ENCODE peak calls at places on chromosomes 1 and 21, in nine cellular contexts. One of them, this sample, is unnamed.

GRCh38 chr1:7495894-7496293 is 275.2 kb upstream of the VAMP3 start:
- DNase-seq in BJ: no peak
- DNase-seq in fibroblast of mammary gland: no peak
- DNase-seq in uterus: no peak
- DNase-seq in stomach: no peak
- DNase-seq in thoracic aorta: no peak
- DNase-seq in AG09309: no peak
- DNase-seq in adipocyte: no peak
- DNase-seq in GM12865: no peak
- DNase-seq in this sample: no peak

GRCh38 chr1:54456921-54457529 is 50.8 kb upstream of the SSBP3 start:
- DNase-seq in BJ: no peak
- DNase-seq in fibroblast of mammary gland: no peak
- DNase-seq in uterus: no peak
- DNase-seq in stomach: no peak
- DNase-seq in thoracic aorta: no peak
- DNase-seq in AG09309: no peak
- DNase-seq in adipocyte: no peak
- DNase-seq in GM12865: no peak
- DNase-seq in this sample: no peak

GRCh38 chr1:215219372-215219771 is 136.8 kb downstream of the KCNK2 start:
- DNase-seq in BJ: no peak
- DNase-seq in fibroblast of mammary gland: peak; percentile 43
- DNase-seq in uterus: no peak
- DNase-seq in stomach: no peak
- DNase-seq in thoracic aorta: no peak
- DNase-seq in AG09309: no peak
- DNase-seq in adipocyte: no peak
- DNase-seq in GM12865: no peak
- DNase-seq in this sample: no peak

GRCh38 chr1:18494304-18494703 is 13.6 kb downstream of the KLHDC7A start:
- DNase-seq in BJ: no peak
- DNase-seq in fibroblast of mammary gland: no peak
- DNase-seq in uterus: no peak
- DNase-seq in stomach: no peak
- DNase-seq in thoracic aorta: no peak
- DNase-seq in AG09309: no peak
- DNase-seq in adipocyte: no peak
- DNase-seq in GM12865: no peak
- DNase-seq in this sample: no peak

GRCh38 chr1:185880330-185880729 is 146.1 kb downstream of the HMCN1 start:
- DNase-seq in BJ: no peak
- DNase-seq in fibroblast of mammary gland: no peak
- DNase-seq in uterus: no peak
- DNase-seq in stomach: no peak
- DNase-seq in thoracic aorta: no peak
- DNase-seq in AG09309: no peak
- DNase-seq in adipocyte: no peak
- DNase-seq in GM12865: no peak
- DNase-seq in this sample: no peak

GRCh38 chr1:53982034-53982761 is 35.8 kb downstream of the LDLRAD1 start:
- DNase-seq in BJ: peak; percentile 25
- DNase-seq in fibroblast of mammary gland: peak; percentile 50
- DNase-seq in uterus: peak; percentile 42
- DNase-seq in stomach: no peak
- DNase-seq in thoracic aorta: no peak
- DNase-seq in AG09309: no peak
- DNase-seq in adipocyte: peak; percentile 48
- DNase-seq in GM12865: no peak
- DNase-seq in this sample: no peak

GRCh38 chr1:7478797-7479499 is 292.1 kb upstream of the VAMP3 start:
- DNase-seq in BJ: no peak
- DNase-seq in fibroblast of mammary gland: peak; percentile 93
- DNase-seq in uterus: no peak
- DNase-seq in stomach: peak; percentile 68
- DNase-seq in thoracic aorta: no peak
- DNase-seq in AG09309: peak; percentile 59
- DNase-seq in adipocyte: peak; percentile 76
- DNase-seq in GM12865: peak; percentile 63
- DNase-seq in this sample: no peak

GRCh38 chr1:9687120-9687875 is 35.8 kb downstream of the PIK3CD start:
- DNase-seq in BJ: no peak
- DNase-seq in fibroblast of mammary gland: peak; percentile 60
- DNase-seq in uterus: peak; percentile 63
- DNase-seq in stomach: peak; percentile 60
- DNase-seq in thoracic aorta: peak; percentile 33
- DNase-seq in AG09309: no peak
- DNase-seq in adipocyte: peak; percentile 68
- DNase-seq in GM12865: peak; percentile 76
- DNase-seq in this sample: peak; percentile 41

GRCh38 chr1:117284408-117285215 is 73.9 kb upstream of the VTCN1 start:
- DNase-seq in BJ: peak; percentile 26
- DNase-seq in fibroblast of mammary gland: peak; percentile 73
- DNase-seq in uterus: no peak
- DNase-seq in stomach: no peak
- DNase-seq in thoracic aorta: no peak
- DNase-seq in AG09309: peak; percentile 53
- DNase-seq in adipocyte: peak; percentile 74
- DNase-seq in GM12865: peak; percentile 44
- DNase-seq in this sample: peak; percentile 2

GRCh38 chr1:20074725-20075171 is 4.8 kb downstream of the PLA2G5 start:
- DNase-seq in BJ: no peak
- DNase-seq in fibroblast of mammary gland: peak; percentile 79
- DNase-seq in uterus: no peak
- DNase-seq in stomach: no peak
- DNase-seq in thoracic aorta: no peak
- DNase-seq in AG09309: no peak
- DNase-seq in adipocyte: no peak
- DNase-seq in GM12865: no peak
- DNase-seq in this sample: no peak

GRCh38 chr1:42335809-42336518 is 929 bp upstream of the FOXJ3 start:
- DNase-seq in BJ: no peak
- DNase-seq in fibroblast of mammary gland: peak; percentile 71
- DNase-seq in uterus: no peak
- DNase-seq in stomach: peak; percentile 61
- DNase-seq in thoracic aorta: no peak
- DNase-seq in AG09309: no peak
- DNase-seq in adipocyte: peak; percentile 65
- DNase-seq in GM12865: no peak
- DNase-seq in this sample: no peak

GRCh38 chr21:44878053-44878982 is 4.8 kb upstream of the PTTG1IP start:
- DNase-seq in BJ: no peak
- DNase-seq in fibroblast of mammary gland: no peak
- DNase-seq in uterus: no peak
- DNase-seq in stomach: no peak
- DNase-seq in thoracic aorta: no peak
- DNase-seq in AG09309: no peak
- DNase-seq in adipocyte: no peak
- DNase-seq in GM12865: no peak
- DNase-seq in this sample: no peak

GRCh38 chr1:234776256-234776874 is 166.4 kb upstream of the IRF2BP2 start:
- DNase-seq in BJ: no peak
- DNase-seq in fibroblast of mammary gland: no peak
- DNase-seq in uterus: no peak
- DNase-seq in stomach: peak; percentile 29
- DNase-seq in thoracic aorta: no peak
- DNase-seq in AG09309: no peak
- DNase-seq in adipocyte: no peak
- DNase-seq in GM12865: no peak
- DNase-seq in this sample: no peak

GRCh38 chr1:11069233-11069950 is 9.6 kb upstream of the SRM start:
- DNase-seq in BJ: no peak
- DNase-seq in fibroblast of mammary gland: no peak
- DNase-seq in uterus: no peak
- DNase-seq in stomach: no peak
- DNase-seq in thoracic aorta: no peak
- DNase-seq in AG09309: no peak
- DNase-seq in adipocyte: no peak
- DNase-seq in GM12865: no peak
- DNase-seq in this sample: no peak

GRCh38 chr1:107276247-107276646 is 135.4 kb downstream of the NTNG1 start:
- DNase-seq in BJ: no peak
- DNase-seq in fibroblast of mammary gland: no peak
- DNase-seq in uterus: no peak
- DNase-seq in stomach: no peak
- DNase-seq in thoracic aorta: no peak
- DNase-seq in AG09309: no peak
- DNase-seq in adipocyte: no peak
- DNase-seq in GM12865: no peak
- DNase-seq in this sample: no peak

GRCh38 chr1:59814180-59814900 is 409 bp upstream of the HOOK1 start:
- DNase-seq in BJ: no peak
- DNase-seq in fibroblast of mammary gland: peak; percentile 6
- DNase-seq in uterus: peak; percentile 19
- DNase-seq in stomach: peak; percentile 95
- DNase-seq in thoracic aorta: peak; percentile 22
- DNase-seq in AG09309: no peak
- DNase-seq in adipocyte: no peak
- DNase-seq in GM12865: peak; percentile 60
- DNase-seq in this sample: peak; percentile 95

GRCh38 chr1:94819945-94820746 is at the start of gene SLC44A3:
- DNase-seq in BJ: no peak
- DNase-seq in fibroblast of mammary gland: peak; percentile 29
- DNase-seq in uterus: no peak
- DNase-seq in stomach: peak; percentile 71
- DNase-seq in thoracic aorta: no peak
- DNase-seq in AG09309: no peak
- DNase-seq in adipocyte: peak; percentile 85
- DNase-seq in GM12865: peak; percentile 4
- DNase-seq in this sample: no peak

GRCh38 chr1:151988405-151988851 is 5.2 kb downstream of the S100A10 start:
- DNase-seq in BJ: peak; percentile 56
- DNase-seq in fibroblast of mammary gland: peak; percentile 79
- DNase-seq in uterus: no peak
- DNase-seq in stomach: no peak
- DNase-seq in thoracic aorta: no peak
- DNase-seq in AG09309: peak; percentile 79
- DNase-seq in adipocyte: peak; percentile 81
- DNase-seq in GM12865: no peak
- DNase-seq in this sample: no peak
- H3K4me3 ChIP-seq in BJ: no peak overlapping the region
- H3K4me3 ChIP-seq in fibroblast of mammary gland: peak overlapping the region; percentile 30
- H3K4me3 ChIP-seq in uterus: no peak overlapping the region
- H3K4me3 ChIP-seq in stomach: no peak overlapping the region
- H3K4me3 ChIP-seq in thoracic aorta: peak overlapping the region; percentile 1
- H3K4me3 ChIP-seq in AG09309: no peak overlapping the region
- H3K4me3 ChIP-seq in adipocyte: peak overlapping the region; percentile 70
- H3K4me3 ChIP-seq in GM12865: no peak overlapping the region
- H3K4me3 ChIP-seq in this sample: no peak overlapping the region

DNA sequence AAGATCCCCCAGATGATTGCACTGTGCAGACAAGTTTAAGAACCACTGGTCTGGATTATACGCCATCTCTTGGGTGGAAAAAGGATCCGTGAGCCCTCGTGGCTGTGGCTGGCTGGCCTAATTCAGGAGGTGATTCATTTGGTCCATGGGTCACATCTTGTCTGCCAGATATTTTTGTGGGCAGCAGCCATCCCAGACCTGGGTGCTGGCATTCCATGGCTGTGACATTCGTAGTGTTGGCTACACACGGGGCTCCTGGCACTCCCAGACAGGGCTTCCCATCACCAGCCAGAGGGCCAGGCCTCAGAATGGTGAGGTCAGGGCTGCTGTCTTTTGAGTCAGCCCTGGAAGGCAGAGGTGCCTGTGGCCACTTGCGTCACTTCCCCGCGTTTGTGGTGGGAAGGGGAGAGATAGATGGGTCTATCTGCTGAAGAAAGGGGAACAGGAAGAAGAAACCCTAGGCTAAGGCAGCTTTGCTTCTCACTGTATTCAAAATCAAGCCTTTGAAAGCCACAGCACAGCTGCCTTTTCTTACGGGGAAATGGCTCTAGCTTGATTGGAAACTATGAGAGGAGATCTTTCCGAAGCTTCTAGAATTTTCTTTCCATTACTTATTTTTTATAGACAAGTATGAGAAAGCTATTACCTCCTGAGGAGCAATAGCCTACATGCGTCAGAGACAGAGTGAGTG is 32.4 kb downstream of the EIF2D start:
- DNase-seq in BJ: no peak
- DNase-seq in fibroblast of mammary gland: peak; percentile 79
- DNase-seq in uterus: peak; percentile 41
- DNase-seq in stomach: peak; percentile 72
- DNase-seq in thoracic aorta: peak; percentile 49
- DNase-seq in AG09309: peak; percentile 64
- DNase-seq in adipocyte: peak; percentile 20
- DNase-seq in GM12865: peak; percentile 92
- DNase-seq in this sample: peak; percentile 68
- H3K4me3 ChIP-seq in BJ: no peak overlapping the region
- H3K4me3 ChIP-seq in fibroblast of mammary gland: no peak overlapping the region
- H3K4me3 ChIP-seq in uterus: no peak overlapping the region
- H3K4me3 ChIP-seq in stomach: no peak overlapping the region
- H3K4me3 ChIP-seq in thoracic aorta: no peak overlapping the region
- H3K4me3 ChIP-seq in AG09309: no peak overlapping the region
- H3K4me3 ChIP-seq in adipocyte: no peak overlapping the region
- H3K4me3 ChIP-seq in GM12865: peak overlapping the region; percentile 18
- H3K4me3 ChIP-seq in this sample: peak overlapping the region; percentile 19

DNA sequence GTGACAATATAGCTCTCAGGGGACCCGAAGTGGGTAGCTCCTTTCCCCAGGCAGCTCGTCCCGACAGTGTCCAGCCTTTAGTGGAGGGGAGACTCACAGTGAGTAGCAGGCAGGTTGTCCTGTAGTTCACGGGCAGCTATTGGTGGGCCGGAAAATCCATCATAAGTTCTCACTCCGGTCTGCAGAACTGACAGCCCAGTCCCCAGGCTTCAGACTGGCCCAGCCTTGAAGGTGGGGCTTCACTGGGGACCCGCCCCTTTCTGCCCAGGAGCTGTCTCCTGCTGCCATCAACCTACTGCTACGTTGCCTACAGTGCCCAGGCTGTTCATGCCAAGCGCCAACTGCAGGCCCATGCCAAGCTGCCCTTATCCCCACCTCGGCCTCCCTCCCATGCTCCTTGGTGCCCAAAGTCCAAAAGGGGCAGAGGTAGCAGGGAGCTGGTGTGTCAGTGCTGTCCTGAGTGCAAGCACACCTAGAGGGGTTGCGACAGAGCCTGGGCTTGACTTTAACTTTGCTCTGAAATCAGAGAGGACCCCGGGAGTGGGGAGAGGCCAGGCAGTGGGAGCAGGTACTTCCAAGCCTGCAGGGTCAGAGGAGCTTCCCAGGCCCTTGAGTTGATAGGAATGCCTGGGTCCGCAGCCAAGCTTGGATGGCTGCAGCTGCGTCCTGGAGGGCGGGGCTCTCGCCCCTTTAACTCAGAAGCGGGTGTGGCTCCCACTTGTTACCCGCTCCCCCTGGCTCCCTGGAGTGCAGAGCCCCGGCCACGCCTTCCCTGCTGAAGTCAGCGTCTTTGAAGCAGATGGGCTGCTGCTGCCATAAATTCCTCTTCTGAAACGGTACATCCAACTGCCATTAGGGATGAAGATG is 1144.3 kb upstream of the NCAM2 start:
- DNase-seq in BJ: no peak
- DNase-seq in fibroblast of mammary gland: no peak
- DNase-seq in uterus: no peak
- DNase-seq in stomach: no peak
- DNase-seq in thoracic aorta: no peak
- DNase-seq in AG09309: no peak
- DNase-seq in adipocyte: no peak
- DNase-seq in GM12865: peak; percentile 16
- DNase-seq in this sample: no peak
- H3K4me3 ChIP-seq in BJ: no peak overlapping the region
- H3K4me3 ChIP-seq in fibroblast of mammary gland: no peak overlapping the region
- H3K4me3 ChIP-seq in uterus: no peak overlapping the region
- H3K4me3 ChIP-seq in stomach: no peak overlapping the region
- H3K4me3 ChIP-seq in thoracic aorta: no peak overlapping the region
- H3K4me3 ChIP-seq in AG09309: no peak overlapping the region
- H3K4me3 ChIP-seq in adipocyte: no peak overlapping the region
- H3K4me3 ChIP-seq in GM12865: no peak overlapping the region
- H3K4me3 ChIP-seq in this sample: no peak overlapping the region

GRCh38 chr21:18705971-18706370 is 302.4 kb upstream of the TMPRSS15 start:
- DNase-seq in BJ: no peak
- DNase-seq in fibroblast of mammary gland: no peak
- DNase-seq in uterus: no peak
- DNase-seq in stomach: no peak
- DNase-seq in thoracic aorta: no peak
- DNase-seq in AG09309: no peak
- DNase-seq in adipocyte: no peak
- DNase-seq in GM12865: no peak
- DNase-seq in this sample: no peak
- H3K4me3 ChIP-seq in BJ: no peak overlapping the region
- H3K4me3 ChIP-seq in fibroblast of mammary gland: no peak overlapping the region
- H3K4me3 ChIP-seq in uterus: no peak overlapping the region
- H3K4me3 ChIP-seq in stomach: no peak overlapping the region
- H3K4me3 ChIP-seq in thoracic aorta: no peak overlapping the region
- H3K4me3 ChIP-seq in AG09309: no peak overlapping the region
- H3K4me3 ChIP-seq in adipocyte: no peak overlapping the region
- H3K4me3 ChIP-seq in GM12865: no peak overlapping the region
- H3K4me3 ChIP-seq in this sample: no peak overlapping the region